ENCODE peak calls at places on chromosomes 4 and X, in seven cellular contexts. G is stomach, W is suprapubic skin, C is HCT116, X is breast epithelium, T is K562, F is spleen. S is an unnamed sample.

GRCh38 chrX:134580947-134581346 is 77.3 kb downstream of the PLAC1 start:
- DNase-seq in X (no peak), T (no peak), F (no peak), G (no peak), C (no peak), W (no peak), S (no peak)

GRCh38 chr4:78024085-78024484 is 33.0 kb upstream of the FRAS1 start:
- DNase-seq in G (no peak), F (no peak), T (no peak), X (no peak), C (no peak), W (no peak), S (no peak)

GRCh38 chr4:148345509-148345908 is 96.7 kb downstream of the NR3C2 start:
- DNase-seq in C (no peak), X (no peak), W (no peak), G (no peak), T (no peak), F (no peak), S (no peak)

GRCh38 chrX:109533005-109533404 is 3.6 kb upstream of the NXT2 start:
- DNase-seq in T (no peak), C (no peak), W (no peak), G (no peak), F (no peak), X (no peak), S (no peak)

GRCh38 chr4:95729596-95729995 is 110.3 kb upstream of the PDHA2 start:
- DNase-seq in C (no peak), X (no peak), G (no peak), W (no peak), T (no peak), F (no peak), S (no peak)

GRCh38 chr4:73221734-73222133 is 36.9 kb downstream of the ANKRD17 start:
- DNase-seq in W (no peak), C (no peak), F (no peak), G (no peak), X (no peak), T (no peak), S (no peak)

GRCh38 chr4:8282134-8282641 is 12.6 kb downstream of the HTRA3 start:
- DNase-seq in X (no peak), F (peak; percentile 51), T (no peak), C (no peak), G (no peak), W (no peak), S (no peak)

GRCh38 chr4:141350122-141350904 is 129.6 kb downstream of the ZNF330 start:
- DNase-seq in T (no peak), X (no peak), F (no peak), C (no peak), W (no peak), G (peak; percentile 45), S (no peak)

GRCh38 chr4:167955006-167955405 is 137.3 kb upstream of the ANXA10 start:
- DNase-seq in C (no peak), G (no peak), W (no peak), X (no peak), F (no peak), T (no peak), S (no peak)

GRCh38 chr4:8916914-8917305 is 45.3 kb upstream of the HMX1 start:
- DNase-seq in X (peak; percentile 9), F (no peak), T (peak; percentile 2), G (no peak), C (no peak), W (no peak), S (no peak)

GRCh38 chrX:124594017-124594651 is 247.8 kb downstream of the SH2D1A start:
- DNase-seq in T (no peak), X (no peak), C (no peak), G (no peak), W (no peak), F (no peak), S (no peak)

GRCh38 chr4:113094802-113095201 is 45.3 kb downstream of the ANK2 start:
- DNase-seq in F (no peak), X (no peak), G (no peak), T (peak; percentile 4), C (peak; percentile 19), W (no peak), S (no peak)

GRCh38 chrX:133475953-133476352 is 60.7 kb upstream of the GPC4 start:
- DNase-seq in G (no peak), T (no peak), C (no peak), X (no peak), W (no peak), F (no peak), S (no peak)

GRCh38 chr4:108620933-108621905 is 843 bp downstream of the RPL34 start:
- DNase-seq in X (no peak), C (no peak), T (no peak), W (no peak), F (no peak), G (no peak), S (no peak)

GRCh38 chr4:109996531-109996930 is 83.8 kb downstream of the EGF start:
- DNase-seq in X (no peak), T (no peak), F (no peak), C (no peak), G (no peak), W (no peak), S (no peak)

GRCh38 chrX:120604359-120604782 is 470 bp downstream of the MCTS1 start:
- DNase-seq in T (peak; percentile 47), F (no peak), C (no peak), W (no peak), X (no peak), G (no peak), S (no peak)

GRCh38 chrX:119482041-119482440 is 13.8 kb downstream of the SLC25A5 start:
- DNase-seq in T (no peak), X (no peak), G (no peak), F (no peak), C (no peak), W (no peak), S (no peak)

GRCh38 chrX:123713841-123714240 is 19.0 kb downstream of the THOC2 start:
- DNase-seq in F (no peak), C (no peak), G (no peak), W (no peak), T (no peak), X (no peak), S (no peak)

GRCh38 chr4:3302164-3302785 is 9.5 kb downstream of the RGS12 start:
- DNase-seq in X (no peak), G (peak; percentile 48), F (peak; percentile 87), W (peak; percentile 79), T (no peak), C (no peak), S (no peak)

GRCh38 chrX:11913001-11913400 is 155.0 kb downstream of the MSL3 start:
- DNase-seq in T (no peak), G (no peak), C (no peak), F (no peak), X (no peak), W (no peak), S (no peak)

GRCh38 chr4:40502220-40502619 is 127.4 kb downstream of the RBM47 start:
- DNase-seq in W (no peak), F (no peak), G (no peak), C (no peak), X (no peak), T (no peak), S (no peak)

GRCh38 chr4:53688186-53688790 is 97.0 kb upstream of the LNX1 start:
- DNase-seq in F (no peak), C (no peak), G (no peak), T (peak; percentile 7), X (no peak), W (no peak), S (no peak)

DNA sequence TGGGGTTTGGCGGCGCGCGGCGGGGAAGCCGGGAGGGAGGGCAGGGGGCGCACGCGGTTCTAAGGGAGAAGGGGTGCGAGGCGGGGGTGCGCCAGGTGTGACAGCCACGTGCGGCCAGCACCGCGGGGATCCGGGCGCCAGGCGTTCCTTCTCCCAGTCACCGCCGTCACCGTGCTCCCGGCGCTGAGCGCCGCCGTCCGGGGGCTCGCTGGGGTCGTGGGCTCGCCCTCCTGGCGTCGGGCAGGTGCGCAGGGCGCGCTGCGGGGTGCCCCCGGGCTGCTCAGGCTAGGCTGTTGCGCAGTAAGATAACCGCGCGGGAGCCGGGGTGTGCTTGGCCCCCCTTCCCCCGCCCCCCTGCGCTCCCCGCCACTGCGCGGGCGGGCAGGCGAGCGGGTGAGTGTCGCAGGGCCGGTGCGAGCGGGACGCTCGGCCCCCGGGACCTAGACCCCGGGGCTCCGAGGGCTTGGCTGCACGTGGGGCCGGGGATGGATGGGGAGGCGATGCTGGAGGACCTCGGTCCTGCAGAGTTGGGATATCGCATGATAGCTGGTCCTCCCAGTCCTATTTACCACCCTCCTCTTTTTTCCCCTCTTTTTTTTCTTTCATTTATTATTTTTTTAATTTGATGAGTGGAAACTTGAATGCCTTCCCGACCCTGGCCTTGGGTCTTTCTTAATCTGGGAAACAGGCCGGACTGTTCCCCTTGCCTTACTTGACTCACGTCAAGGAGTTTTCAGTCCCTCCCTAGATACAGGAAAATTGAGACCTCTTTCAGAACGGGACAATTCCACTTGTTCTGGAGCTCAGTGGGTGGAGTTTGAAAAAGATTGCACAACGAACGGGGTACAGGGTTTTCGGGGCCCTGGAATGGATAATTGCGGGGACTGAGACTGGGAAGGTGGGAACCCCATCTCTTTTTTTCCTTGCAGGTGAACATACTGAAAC is 797 bp downstream of the TXLNG start:
- DNase-seq in C (no peak), T (peak; percentile 62), X (no peak), G (no peak), W (no peak), F (peak; percentile 91), S (no peak)
- H3K27ac ChIP-seq in C (peak overlapping the region; percentile 55), T (peak overlapping the region; percentile 90), X (peak overlapping the region; percentile 95), G (peak overlapping the region; percentile 93), W (peak overlapping the region; percentile 89), F (peak overlapping the region; percentile 89), S (peak overlapping the region; percentile 91)

GRCh38 chr4:185672618-185673017 is 137.3 kb upstream of the PDLIM3 start:
- DNase-seq in F (no peak), X (no peak), C (no peak), G (no peak), W (no peak), T (no peak), S (no peak)
- TF ChIP-seq POLR2AphosphoS5 in F (no peak), X (no peak), C (no peak), G (peak; percentile 23), W (no peak), T (no peak), S (no peak)

GRCh38 chrX:31323658-31324057 is 251.8 kb upstream of the FTHL17 start:
- DNase-seq in G (no peak), W (no peak), X (no peak), C (no peak), T (peak; percentile 23), F (no peak), S (no peak)
- H3K27ac ChIP-seq in G (no peak overlapping the region), W (no peak overlapping the region), X (no peak overlapping the region), C (no peak overlapping the region), T (no peak overlapping the region), F (no peak overlapping the region), S (no peak overlapping the region)

GRCh38 chr4:16225996-16226815 is at the start of gene TAPT1:
- DNase-seq in F (peak; percentile 97), W (peak; percentile 90), G (peak; percentile 83), X (peak; percentile 52), C (no peak), T (peak; percentile 83), S (no peak)

GRCh38 chr4:16225139-16225538 is 1.1 kb downstream of the TAPT1 start:
- DNase-seq in T (no peak), X (no peak), F (no peak), C (no peak), G (no peak), W (no peak), S (no peak)

GRCh38 chr4:16227462-16227868 is 1.2 kb upstream of the TAPT1 start:
- DNase-seq in T (no peak), F (peak; percentile 82), W (peak; percentile 81), C (no peak), X (peak; percentile 21), G (peak; percentile 40), S (no peak)

GRCh38 chr4:16225681-16225995 is 633 bp downstream of the TAPT1 start:
- DNase-seq in T (no peak), G (no peak), W (no peak), C (no peak), F (no peak), X (no peak), S (no peak)

GRCh38 chr4:16226816-16227461 is 668 bp upstream of the TAPT1 start:
- DNase-seq in X (peak; percentile 48), C (no peak), G (peak; percentile 56), T (peak; percentile 51), W (peak; percentile 85), F (peak; percentile 91), S (peak; percentile 94)
- TF ChIP-seq POLR2AphosphoS5 in X (no peak), C (no peak), G (no peak), T (peak; percentile 4), W (no peak), F (peak; percentile 53), S (no peak)

S was measured in esophagus muscularis mucosa.